ENCODE peak calls at places on chromosomes 3 and 15, in eight cellular contexts. One of them, this sample, is unnamed.

GRCh38 chr3:195068481-195069080 is 202.4 kb downstream of the XXYLT1 start:
- DNase-seq in glutamatergic neuron: no peak
- DNase-seq in astrocyte of the spinal cord: no peak
- DNase-seq in psoas muscle: peak
- DNase-seq in KBM-7: no peak
- DNase-seq in fibroblast of the aortic adventitia: no peak
- DNase-seq in dorsolateral prefrontal cortex: no peak
- DNase-seq in left ventricle myocardium inferior: no peak
- DNase-seq in this sample: no peak

GRCh38 chr15:99239545-99240198 is 9.7 kb downstream of the TTC23 start:
- DNase-seq in dorsolateral prefrontal cortex: no peak
- DNase-seq in glutamatergic neuron: no peak
- DNase-seq in psoas muscle: no peak
- DNase-seq in KBM-7: no peak
- DNase-seq in left ventricle myocardium inferior: no peak
- DNase-seq in fibroblast of the aortic adventitia: no peak
- DNase-seq in astrocyte of the spinal cord: peak
- DNase-seq in this sample: no peak

GRCh38 chr15:63368503-63368902 is 13.1 kb downstream of the CA12 start:
- DNase-seq in dorsolateral prefrontal cortex: no peak
- DNase-seq in psoas muscle: no peak
- DNase-seq in left ventricle myocardium inferior: no peak
- DNase-seq in KBM-7: no peak
- DNase-seq in glutamatergic neuron: no peak
- DNase-seq in astrocyte of the spinal cord: no peak
- DNase-seq in fibroblast of the aortic adventitia: no peak
- DNase-seq in this sample: no peak

GRCh38 chr15:49370782-49371181 is 52.3 kb upstream of the FGF7 start:
- DNase-seq in fibroblast of the aortic adventitia: peak
- DNase-seq in astrocyte of the spinal cord: peak
- DNase-seq in left ventricle myocardium inferior: no peak
- DNase-seq in glutamatergic neuron: no peak
- DNase-seq in dorsolateral prefrontal cortex: no peak
- DNase-seq in KBM-7: peak
- DNase-seq in psoas muscle: no peak
- DNase-seq in this sample: no peak

GRCh38 chr3:169811606-169812123 is 1.0 kb upstream of the LRRIQ4 start:
- DNase-seq in fibroblast of the aortic adventitia: peak
- DNase-seq in glutamatergic neuron: no peak
- DNase-seq in left ventricle myocardium inferior: no peak
- DNase-seq in psoas muscle: no peak
- DNase-seq in astrocyte of the spinal cord: peak
- DNase-seq in dorsolateral prefrontal cortex: no peak
- DNase-seq in KBM-7: peak
- DNase-seq in this sample: no peak

GRCh38 chr3:126434931-126435411 is 40.3 kb downstream of the CFAP100 start:
- DNase-seq in psoas muscle: no peak
- DNase-seq in KBM-7: no peak
- DNase-seq in astrocyte of the spinal cord: no peak
- DNase-seq in left ventricle myocardium inferior: no peak
- DNase-seq in fibroblast of the aortic adventitia: no peak
- DNase-seq in glutamatergic neuron: no peak
- DNase-seq in dorsolateral prefrontal cortex: no peak
- DNase-seq in this sample: no peak

GRCh38 chr3:196524527-196524926 is 9.4 kb upstream of the SMCO1 start:
- DNase-seq in glutamatergic neuron: no peak
- DNase-seq in astrocyte of the spinal cord: no peak
- DNase-seq in KBM-7: peak
- DNase-seq in left ventricle myocardium inferior: no peak
- DNase-seq in dorsolateral prefrontal cortex: no peak
- DNase-seq in psoas muscle: no peak
- DNase-seq in fibroblast of the aortic adventitia: no peak
- DNase-seq in this sample: no peak

GRCh38 chr3:12934431-12934830 is 93.1 kb upstream of the RPL32 start:
- DNase-seq in fibroblast of the aortic adventitia: peak
- DNase-seq in dorsolateral prefrontal cortex: no peak
- DNase-seq in left ventricle myocardium inferior: peak
- DNase-seq in astrocyte of the spinal cord: peak
- DNase-seq in glutamatergic neuron: no peak
- DNase-seq in KBM-7: peak
- DNase-seq in psoas muscle: peak
- DNase-seq in this sample: no peak

GRCh38 chr3:172550347-172550943 is 27.2 kb upstream of the TNFSF10 start:
- DNase-seq in astrocyte of the spinal cord: peak
- DNase-seq in fibroblast of the aortic adventitia: peak
- DNase-seq in KBM-7: no peak
- DNase-seq in left ventricle myocardium inferior: no peak
- DNase-seq in psoas muscle: no peak
- DNase-seq in dorsolateral prefrontal cortex: peak
- DNase-seq in glutamatergic neuron: no peak
- DNase-seq in this sample: peak

GRCh38 chr15:78808550-78808949 is 2.7 kb downstream of the ADAMTS7 start:
- DNase-seq in psoas muscle: no peak
- DNase-seq in glutamatergic neuron: peak
- DNase-seq in KBM-7: peak
- DNase-seq in fibroblast of the aortic adventitia: peak
- DNase-seq in dorsolateral prefrontal cortex: no peak
- DNase-seq in astrocyte of the spinal cord: peak
- DNase-seq in left ventricle myocardium inferior: peak
- DNase-seq in this sample: peak

GRCh38 chr3:184710870-184711365 is 946 bp downstream of the MAGEF1 start:
- DNase-seq in left ventricle myocardium inferior: no peak
- DNase-seq in dorsolateral prefrontal cortex: no peak
- DNase-seq in KBM-7: no peak
- DNase-seq in astrocyte of the spinal cord: no peak
- DNase-seq in fibroblast of the aortic adventitia: peak
- DNase-seq in glutamatergic neuron: no peak
- DNase-seq in psoas muscle: no peak
- DNase-seq in this sample: no peak

This sample was measured in GM12864.